ENCODE peak calls at places on chromosomes 11 and 22, in five cellular contexts. One of them, this sample, is unnamed.

GRCh38 chr11:44274404-44274803 is 35.5 kb downstream of the ALX4 start:
- DNase-seq in activated CD4-positive, alpha-beta T cell treated with anti-CD3 and anti-CD28 coated beads, Interleukin-2, amount 50 U/mL, for 1 hour: no peak
- DNase-seq in GM19239: no peak
- DNase-seq in DMS153: no peak
- DNase-seq in prostate gland: no peak
- DNase-seq in this sample: no peak

GRCh38 chr11:68370211-68371111 is 58.1 kb downstream of the LRP5 start:
- DNase-seq in DMS153: no peak
- DNase-seq in prostate gland: peak; percentile 53
- DNase-seq in GM19239: peak; percentile 98
- DNase-seq in activated CD4-positive, alpha-beta T cell treated with anti-CD3 and anti-CD28 coated beads, Interleukin-2, amount 50 U/mL, for 1 hour: no peak
- DNase-seq in this sample: no peak

GRCh38 chr11:2314525-2315394 is 12.9 kb downstream of the TSPAN32 start:
- DNase-seq in DMS153: no peak
- DNase-seq in GM19239: no peak
- DNase-seq in prostate gland: peak; percentile 71
- DNase-seq in activated CD4-positive, alpha-beta T cell treated with anti-CD3 and anti-CD28 coated beads, Interleukin-2, amount 50 U/mL, for 1 hour: no peak
- DNase-seq in this sample: no peak

GRCh38 chr11:70324354-70325115 is 54.0 kb downstream of the PPFIA1 start:
- DNase-seq in DMS153: no peak
- DNase-seq in activated CD4-positive, alpha-beta T cell treated with anti-CD3 and anti-CD28 coated beads, Interleukin-2, amount 50 U/mL, for 1 hour: no peak
- DNase-seq in GM19239: peak; percentile 31
- DNase-seq in prostate gland: no peak
- DNase-seq in this sample: no peak

GRCh38 chr11:34624069-34624468 is 3.2 kb downstream of the EHF start:
- DNase-seq in DMS153: no peak
- DNase-seq in prostate gland: peak; percentile 68
- DNase-seq in GM19239: no peak
- DNase-seq in activated CD4-positive, alpha-beta T cell treated with anti-CD3 and anti-CD28 coated beads, Interleukin-2, amount 50 U/mL, for 1 hour: peak; percentile 3
- DNase-seq in this sample: peak; percentile 60

GRCh38 chr11:85809881-85810280 is 1.1 kb downstream of the SYTL2 start:
- DNase-seq in GM19239: no peak
- DNase-seq in DMS153: no peak
- DNase-seq in activated CD4-positive, alpha-beta T cell treated with anti-CD3 and anti-CD28 coated beads, Interleukin-2, amount 50 U/mL, for 1 hour: no peak
- DNase-seq in prostate gland: no peak
- DNase-seq in this sample: no peak

GRCh38 chr11:126891556-126892217 is 108.9 kb downstream of the KIRREL3 start:
- DNase-seq in prostate gland: no peak
- DNase-seq in DMS153: no peak
- DNase-seq in activated CD4-positive, alpha-beta T cell treated with anti-CD3 and anti-CD28 coated beads, Interleukin-2, amount 50 U/mL, for 1 hour: no peak
- DNase-seq in GM19239: no peak
- DNase-seq in this sample: no peak

GRCh38 chr11:122754553-122755322 is 83.6 kb upstream of the CRTAM start:
- DNase-seq in GM19239: no peak
- DNase-seq in activated CD4-positive, alpha-beta T cell treated with anti-CD3 and anti-CD28 coated beads, Interleukin-2, amount 50 U/mL, for 1 hour: peak; percentile 32
- DNase-seq in prostate gland: no peak
- DNase-seq in DMS153: no peak
- DNase-seq in this sample: no peak

GRCh38 chr11:24885580-24886173 is 388.8 kb downstream of the LUZP2 start:
- DNase-seq in activated CD4-positive, alpha-beta T cell treated with anti-CD3 and anti-CD28 coated beads, Interleukin-2, amount 50 U/mL, for 1 hour: no peak
- DNase-seq in DMS153: no peak
- DNase-seq in GM19239: no peak
- DNase-seq in prostate gland: no peak
- DNase-seq in this sample: peak; percentile 14

GRCh38 chr11:72001834-72002591 is 3.3 kb downstream of the IL18BP start:
- DNase-seq in activated CD4-positive, alpha-beta T cell treated with anti-CD3 and anti-CD28 coated beads, Interleukin-2, amount 50 U/mL, for 1 hour: no peak
- DNase-seq in DMS153: no peak
- DNase-seq in prostate gland: no peak
- DNase-seq in GM19239: no peak
- DNase-seq in this sample: no peak

GRCh38 chr22:47107431-47107830 is 345.0 kb downstream of the TBC1D22A start:
- DNase-seq in GM19239: no peak
- DNase-seq in DMS153: no peak
- DNase-seq in activated CD4-positive, alpha-beta T cell treated with anti-CD3 and anti-CD28 coated beads, Interleukin-2, amount 50 U/mL, for 1 hour: no peak
- DNase-seq in prostate gland: no peak
- DNase-seq in this sample: no peak

GRCh38 chr11:70556884-70557741 is 158.8 kb downstream of the CTTN start:
- DNase-seq in DMS153: no peak
- DNase-seq in activated CD4-positive, alpha-beta T cell treated with anti-CD3 and anti-CD28 coated beads, Interleukin-2, amount 50 U/mL, for 1 hour: no peak
- DNase-seq in prostate gland: no peak
- DNase-seq in GM19239: no peak
- DNase-seq in this sample: no peak

GRCh38 chr22:40107756-40108437 is 69.8 kb upstream of the TNRC6B start:
- DNase-seq in activated CD4-positive, alpha-beta T cell treated with anti-CD3 and anti-CD28 coated beads, Interleukin-2, amount 50 U/mL, for 1 hour: peak; percentile 25
- DNase-seq in prostate gland: peak; percentile 56
- DNase-seq in GM19239: no peak
- DNase-seq in DMS153: no peak
- DNase-seq in this sample: no peak

GRCh38 chr22:44663256-44663999 is 38.6 kb upstream of the PRR5 start:
- DNase-seq in prostate gland: no peak
- DNase-seq in DMS153: no peak
- DNase-seq in GM19239: no peak
- DNase-seq in activated CD4-positive, alpha-beta T cell treated with anti-CD3 and anti-CD28 coated beads, Interleukin-2, amount 50 U/mL, for 1 hour: no peak
- DNase-seq in this sample: no peak

This sample was measured in NCI-H774.